ENCODE peak calls at places on chromosomes 4 and X, in nine cellular contexts. R is activated CD4-positive, alpha-beta T cell treated with anti-CD3 and anti-CD28 coated beads, Interleukin-2, amount 10 ng/mL, durations not matched to agents 7 days and 5 days; P is NCI-H1105; X is kidney epithelial cell; N is CD4-positive, alpha-beta memory T cell; M is stimulated activated CD4-positive, alpha-beta T cell treated with anti-CD3 and anti-CD28 coated beads, Interleukin-2, amount 100 ng/mL, for 24 hours; E is GM20000; W is NCI-H1436; O is NCI-H2107. L is an unnamed sample.

GRCh38 chrX:127459784-127460183 is 592.4 kb downstream of the ACTRT1 start:
- DNase-seq in M (no peak), O (no peak), R (no peak), W (no peak), E (no peak), P (no peak), N (no peak), X (no peak), L (no peak)

GRCh38 chr4:40193578-40193977 is 3.3 kb upstream of the RHOH start:
- DNase-seq in E (no peak), M (no peak), N (no peak), O (no peak), W (no peak), R (no peak), X (no peak), P (no peak), L (no peak)

GRCh38 chr4:59728496-59728895 is 1471.6 kb upstream of the ADGRL3 start:
- DNase-seq in X (no peak), W (no peak), O (no peak), E (no peak), P (no peak), M (no peak), R (no peak), N (no peak), L (no peak)

GRCh38 chrX:96430756-96431455 is 253.7 kb upstream of the DIAPH2 start:
- DNase-seq in M (no peak), N (no peak), W (no peak), O (no peak), P (no peak), X (no peak), R (no peak), E (no peak), L (no peak)

GRCh38 chrX:44731160-44731559 is 112.7 kb upstream of the DUSP21 start:
- DNase-seq in N (no peak), R (no peak), X (no peak), P (no peak), E (no peak), W (no peak), O (no peak), M (no peak), L (no peak)

GRCh38 chr4:26384380-26385057 is 63.7 kb downstream of the RBPJ start:
- DNase-seq in E (no peak), X (no peak), N (no peak), P (no peak), M (no peak), R (no peak), W (no peak), O (no peak), L (no peak)

GRCh38 chr4:123746981-123747380 is 350.4 kb downstream of the SPRY1 start:
- DNase-seq in M (no peak), R (no peak), O (no peak), W (no peak), P (no peak), E (no peak), X (no peak), N (no peak), L (no peak)

GRCh38 chr4:7768736-7769135 is 170.9 kb downstream of the AFAP1 start:
- DNase-seq in N (no peak), X (no peak), E (no peak), O (no peak), W (no peak), R (no peak), M (no peak), P (no peak), L (no peak)

GRCh38 chr4:13920901-13921300 is 293.4 kb upstream of the BOD1L1 start:
- DNase-seq in X (peak), W (no peak), P (no peak), N (no peak), E (no peak), R (no peak), O (no peak), M (no peak), L (peak)

GRCh38 chr4:79682161-79682560 is 274.1 kb upstream of the GK2 start:
- DNase-seq in R (no peak), N (no peak), M (no peak), X (no peak), W (no peak), O (no peak), P (no peak), E (no peak), L (no peak)

GRCh38 chr4:159191989-159192388 is 89.1 kb downstream of the RAPGEF2 start:
- DNase-seq in R (no peak), M (no peak), W (no peak), N (no peak), P (no peak), O (no peak), E (no peak), X (no peak), L (no peak)

GRCh38 chrX:46203115-46203514 is 342.1 kb downstream of the ZNF674 start:
- DNase-seq in X (no peak), M (no peak), O (no peak), W (no peak), R (no peak), P (no peak), N (no peak), E (no peak), L (no peak)